ENCODE peak calls at places on chromosomes 4 and X, in five cellular contexts. I, E, V, S and A are unnamed samples.
A peak's percentile ranks its signal among the peaks of the same experiment; 100 is the strongest.

GRCh38 chr4:55499495-55499894 is 47.2 kb downstream of the CLOCK start:
- DNase-seq in S (no peak), E (no peak), I (no peak), V (no peak), A (no peak)

GRCh38 chrX:139832728-139833309 is 100.0 kb downstream of the ATP11C start:
- DNase-seq in I (no peak), S (no peak), E (no peak), V (no peak), A (no peak)

GRCh38 chrX:101057095-101057714 is 5.3 kb upstream of the TRMT2B start:
- DNase-seq in E (no peak), S (no peak), I (no peak), V (no peak), A (no peak)

GRCh38 chr4:6526171-6526570 is 48.8 kb upstream of the MAN2B2 start:
- DNase-seq in E (peak; percentile 67), S (no peak), I (no peak), V (no peak), A (no peak)

GRCh38 chr4:150278206-150278605 is 200.0 kb downstream of the DCLK2 start:
- DNase-seq in E (no peak), I (no peak), S (no peak), V (no peak), A (no peak)

GRCh38 chr4:87193958-87194675 is 26.3 kb downstream of the KLHL8 start:
- DNase-seq in I (no peak), V (no peak), S (no peak), E (no peak), A (no peak)

GRCh38 chr4:38188631-38189101 is 228.5 kb downstream of the PTTG2 start:
- DNase-seq in I (no peak), V (no peak), S (no peak), E (no peak), A (no peak)

GRCh38 chr4:4519296-4519898 is 22.5 kb downstream of the STX18 start:
- DNase-seq in S (no peak), V (no peak), E (no peak), I (no peak), A (peak; percentile 42)

GRCh38 chrX:108225456-108225730 is 133.8 kb downstream of the ATG4A start:
- DNase-seq in V (no peak), I (no peak), S (no peak), E (no peak), A (no peak)

GRCh38 chrX:23745786-23746185 is 2.7 kb upstream of the ACOT9 start:
- DNase-seq in E (no peak), I (no peak), S (no peak), V (no peak), A (no peak)

GRCh38 chrX:137926090-137926489 is 360.2 kb downstream of the ZIC3 start:
- DNase-seq in V (no peak), S (peak; percentile 9), E (no peak), I (no peak), A (no peak)

GRCh38 chr4:182188622-182189021 is 54.6 kb upstream of the TENM3 start:
- DNase-seq in V (no peak), I (no peak), S (no peak), E (no peak), A (peak; percentile 67)

GRCh38 chr4:24476209-24476781 is 108.1 kb downstream of the DHX15 start:
- DNase-seq in E (no peak), I (no peak), V (no peak), S (no peak), A (no peak)

GRCh38 chrX:53280703-53281320 is 572 bp downstream of the IQSEC2 start:
- DNase-seq in V (no peak), E (peak; percentile 58), S (no peak), I (peak; percentile 42), A (peak; percentile 5)

GRCh38 chr4:103493450-103494159 is 226.2 kb downstream of the TACR3 start:
- DNase-seq in I (no peak), E (no peak), S (no peak), V (no peak), A (no peak)

GRCh38 chrX:7086384-7086783 is 61.1 kb upstream of the STS start:
- DNase-seq in I (no peak), S (no peak), V (no peak), E (no peak), A (peak; percentile 19)

GRCh38 chr4:25098964-25099843 is 61.0 kb downstream of the SEPSECS start:
- DNase-seq in E (peak; percentile 96), V (no peak), S (peak; percentile 54), I (peak; percentile 28), A (peak; percentile 91)

GRCh38 chrX:85001344-85001743 is 2.3 kb upstream of the APOOL start:
- DNase-seq in I (no peak), S (no peak), E (no peak), V (no peak), A (no peak)

GRCh38 chr4:144709793-144710525 is 64.0 kb downstream of the HHIP start:
- DNase-seq in V (no peak), S (peak; percentile 12), I (no peak), E (no peak), A (peak; percentile 40)

GRCh38 chr4:36772154-36772516 is 472.4 kb upstream of the NWD2 start:
- DNase-seq in E (no peak), I (no peak), V (no peak), S (no peak), A (no peak)

GRCh38 chr4:10647811-10648210 is 36.8 kb downstream of the CLNK start:
- DNase-seq in V (no peak), S (no peak), I (no peak), E (no peak), A (no peak)

GRCh38 chr4:46444318-46444717 is 54.4 kb upstream of the GABRA2 start:
- DNase-seq in E (no peak), S (no peak), V (no peak), I (no peak), A (no peak)

DNA sequence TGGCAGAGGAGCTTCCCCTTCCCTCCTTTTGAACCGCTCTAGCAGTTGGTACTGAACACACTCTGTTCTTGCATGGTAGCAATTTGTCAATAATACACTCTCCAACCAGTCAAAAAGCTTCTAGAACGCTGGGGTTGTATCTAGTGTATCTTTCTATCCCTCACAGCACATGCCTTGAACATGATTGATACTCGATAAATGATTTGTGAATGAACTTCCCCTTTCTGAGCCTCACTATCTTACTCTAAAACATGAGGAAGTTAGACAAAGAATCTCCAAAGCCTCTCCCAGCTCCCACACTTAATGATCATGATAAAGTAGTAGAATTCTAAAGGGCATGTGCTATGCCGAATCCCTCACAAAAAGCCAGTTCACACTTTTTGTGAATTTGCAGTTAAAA is 64.4 kb downstream of the DLG3 start:
- DNase-seq in E (no peak), I (no peak), S (no peak), V (no peak), A (no peak)
- H3K9me3 ChIP-seq in E (no peaks in the 10 kb centered on the region), I (no peaks in the 10 kb centered on the region), S (no peaks in the 10 kb centered on the region), V (no peaks in the 10 kb centered on the region), A (no peaks in the 10 kb centered on the region)

GRCh38 chr4:18422685-18423084 is 401.1 kb upstream of the LCORL start:
- DNase-seq in I (no peak), V (no peak), S (no peak), E (no peak), A (no peak)
- H3K9me3 ChIP-seq in I (no peaks in the 10 kb centered on the region), V (no peaks in the 10 kb centered on the region), S (peaks cover 3% of the 10 kb centered on the region), E (no peaks in the 10 kb centered on the region), A (no peaks in the 10 kb centered on the region)

GRCh38 chr4:8910822-8911310 is 39.2 kb upstream of the HMX1 start:
- DNase-seq in I (no peak), E (peak; percentile 10), S (no peak), V (no peak), A (no peak)
- H3K9me3 ChIP-seq in I (no peaks in the 10 kb centered on the region), E (no peaks in the 10 kb centered on the region), S (no peaks in the 10 kb centered on the region), V (no peaks in the 10 kb centered on the region), A (no peaks in the 10 kb centered on the region)

DNA sequence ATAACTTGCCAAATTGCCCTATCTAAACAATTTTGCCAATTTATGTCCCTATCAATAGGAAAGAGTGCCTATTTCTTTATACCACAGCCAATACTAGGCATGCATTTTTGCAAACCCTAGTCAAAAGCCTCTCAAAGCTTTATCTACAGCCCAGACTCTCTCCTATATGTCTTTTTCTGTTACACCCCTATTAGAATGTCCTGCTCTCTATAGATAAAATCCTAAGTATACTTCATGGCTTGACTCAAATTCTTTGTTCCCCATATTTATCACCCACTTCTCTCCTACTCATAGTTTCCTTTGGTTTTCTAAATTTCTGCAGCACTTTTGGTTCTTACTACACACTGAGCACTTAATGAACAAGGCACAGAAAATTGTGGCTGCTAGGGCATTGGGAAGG is 38.0 kb downstream of the NUP62CL start:
- DNase-seq in S (no peak), I (no peak), E (no peak), V (no peak), A (no peak)
- H3K9me3 ChIP-seq in S (no peaks in the 10 kb centered on the region), I (no peaks in the 10 kb centered on the region), E (no peaks in the 10 kb centered on the region), V (no peaks in the 10 kb centered on the region), A (no peaks in the 10 kb centered on the region)

GRCh38 chr4:140472156-140472555 is 25.9 kb downstream of the MGAT4D start:
- DNase-seq in V (no peak), E (no peak), S (no peak), I (no peak), A (no peak)

GRCh38 chr4:140469806-140470733 is 28.0 kb downstream of the MGAT4D start:
- DNase-seq in E (no peak), S (no peak), V (no peak), I (no peak), A (no peak)
- H3K9me3 ChIP-seq in E (no peaks in the 10 kb centered on the region), S (no peaks in the 10 kb centered on the region), V (no peaks in the 10 kb centered on the region), I (no peaks in the 10 kb centered on the region), A (no peaks in the 10 kb centered on the region)